ENCODE peak calls at places on chromosomes 12 and 14, in six cellular contexts. Z is CD8-positive, alpha-beta T cell; H is GM23338; J is lower lobe of right lung; A is foreskin fibroblast; F is AG10803. P is an unnamed sample.

GRCh38 chr12:116697305-116698130 is 40.4 kb downstream of the SPRING1 start:
- DNase-seq in Z (no peak), F (no peak), J (no peak), A (peak), H (peak), P (no peak)

GRCh38 chr12:68007466-68007865 is 18.2 kb downstream of the IFNG-AS1 start:
- DNase-seq in A (peak), H (no peak), Z (no peak), J (no peak), F (peak), P (no peak)

GRCh38 chr12:105167346-105167745 is 59.8 kb downstream of the WASHC4 start:
- DNase-seq in A (peak), Z (no peak), H (no peak), J (no peak), F (peak), P (no peak)

GRCh38 chr12:43345023-43345422 is 207.0 kb downstream of the ADAMTS20 start:
- DNase-seq in H (no peak), Z (no peak), F (no peak), J (no peak), A (no peak), P (no peak)

GRCh38 chr12:14327717-14328116 is 37.8 kb upstream of the ATF7IP start:
- DNase-seq in F (peak), Z (no peak), J (no peak), A (peak), H (no peak), P (no peak)

GRCh38 chr12:16187684-16188083 is 89.8 kb downstream of the SLC15A5 start:
- DNase-seq in A (no peak), J (no peak), F (no peak), H (peak), Z (no peak), P (no peak)

GRCh38 chr12:27595231-27595642 is 71.2 kb downstream of the PPFIBP1 start:
- DNase-seq in J (no peak), Z (no peak), F (peak), A (peak), H (peak), P (peak)

GRCh38 chr12:62800707-62801400 is 134.1 kb downstream of the PPM1H start:
- DNase-seq in A (peak), Z (no peak), J (no peak), H (no peak), F (peak), P (no peak)

GRCh38 chr12:125214289-125214688 is 149.1 kb downstream of the AACS start:
- DNase-seq in F (no peak), J (no peak), A (no peak), H (no peak), Z (no peak), P (no peak)

GRCh38 chr14:82398313-82398712 is 864.7 kb upstream of the SEL1L start:
- DNase-seq in J (no peak), Z (no peak), A (no peak), H (no peak), F (no peak), P (no peak)

GRCh38 chr14:90603336-90603735 is 206.5 kb downstream of the CALM1 start:
- DNase-seq in J (no peak), A (no peak), Z (no peak), F (no peak), H (no peak), P (no peak)

GRCh38 chr12:54588110-54588831 is at the start of gene PPP1R1A:
- DNase-seq in H (peak), F (no peak), A (peak), Z (no peak), J (no peak), P (no peak)

GRCh38 chr12:127230843-127231260 is 1036.1 kb upstream of the TMEM132C start:
- DNase-seq in J (no peak), H (no peak), F (peak), A (peak), Z (no peak), P (peak)

GRCh38 chr12:53224268-53224896 is 7.6 kb downstream of the RARG start:
- DNase-seq in A (peak), H (peak), F (no peak), J (peak), Z (no peak), P (no peak)

GRCh38 chr12:63163542-63163941 is 12.5 kb upstream of the AVPR1A start:
- DNase-seq in F (no peak), A (peak), Z (no peak), J (no peak), H (no peak), P (no peak)

GRCh38 chr12:56487448-56488040 is 417 bp downstream of the GLS2 start:
- DNase-seq in Z (no peak), H (peak), J (peak), F (no peak), A (peak), P (no peak)

GRCh38 chr12:127550271-127550670 is 716.7 kb upstream of the TMEM132C start:
- DNase-seq in A (peak), H (no peak), Z (no peak), F (peak), J (no peak), P (peak)

GRCh38 chr12:56687225-56688128 is 607 bp downstream of the PTGES3 start:
- DNase-seq in J (peak), F (peak), Z (peak), A (peak), H (no peak), P (peak)

GRCh38 chr12:41190360-41190759 is 2.2 kb downstream of the PDZRN4 start:
- DNase-seq in A (peak), H (peak), J (no peak), F (no peak), Z (no peak), P (peak)
- TF ChIP-seq CTCF in A (peak), H (peak), J (peak), F (no peak), Z (no peak), P (peak)

GRCh38 chr12:4312251-4312650 is 8.8 kb upstream of the TIGAR start:
- DNase-seq in J (no peak), F (no peak), A (no peak), Z (no peak), H (no peak), P (no peak)

GRCh38 chr12:4307593-4308333 is 13.2 kb upstream of the TIGAR start:
- DNase-seq in J (peak), A (peak), Z (no peak), F (peak), H (peak), P (peak)

GRCh38 chr12:4303750-4304149 is 17.3 kb upstream of the TIGAR start:
- DNase-seq in A (no peak), J (no peak), Z (no peak), H (no peak), F (no peak), P (no peak)

GRCh38 chr12:4302881-4303280 is 18.1 kb upstream of the TIGAR start:
- DNase-seq in J (no peak), F (no peak), A (no peak), Z (no peak), H (no peak), P (no peak)

GRCh38 chr12:4308334-4308960 is 12.6 kb upstream of the TIGAR start:
- DNase-seq in J (no peak), A (no peak), Z (no peak), H (peak), F (no peak), P (no peak)
- H3K4me3 ChIP-seq in J (no peak), A (no peak), Z (no peak), H (no peak), F (no peak), P (no peak)

GRCh38 chr12:123384318-123384993 is 524 bp downstream of the KMT5A start:
- DNase-seq in A (peak), J (no peak), F (no peak), H (peak), Z (no peak), P (no peak)

GRCh38 chr12:123382684-123383083 is 1.2 kb upstream of the KMT5A start:
- DNase-seq in A (no peak), F (no peak), Z (no peak), J (no peak), H (no peak), P (no peak)

GRCh38 chr12:123388218-123388947 is 4.5 kb downstream of the KMT5A start:
- DNase-seq in J (peak), A (peak), H (peak), Z (peak), F (peak), P (peak)

GRCh38 chr12:123387508-123388217 is 3.7 kb downstream of the KMT5A start:
- DNase-seq in A (no peak), J (no peak), Z (no peak), F (no peak), H (peak), P (no peak)

GRCh38 chr12:123384994-123385376 is 1.1 kb downstream of the KMT5A start:
- DNase-seq in J (no peak), Z (no peak), A (peak), H (peak), F (peak), P (peak)
- TF ChIP-seq CTCF in J (no peak), Z (no peak), A (no peak), H (no peak), F (peak), P (no peak)

DNA sequence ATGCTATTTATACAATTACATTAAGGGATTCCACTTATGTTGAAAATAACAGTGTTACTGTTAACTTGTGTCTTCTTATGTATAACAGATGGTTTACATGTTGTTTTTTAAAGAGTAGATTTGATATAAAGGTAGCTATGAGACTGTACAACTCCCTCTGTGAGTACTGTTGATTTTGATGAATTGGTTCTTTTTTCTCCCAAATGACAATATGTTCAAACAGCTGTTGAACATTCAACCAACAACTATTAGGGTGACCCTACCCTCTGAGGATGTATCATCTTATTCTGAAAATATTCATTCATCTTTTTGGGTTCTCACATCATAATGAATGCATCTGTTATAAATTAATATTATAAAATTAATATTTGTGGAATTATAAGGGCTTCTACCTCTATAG is 456.9 kb upstream of the MGAT4C start:
- DNase-seq in F (no peak), J (no peak), Z (no peak), H (no peak), A (peak), P (no peak)
- H3K4me3 ChIP-seq in F (no peak), J (no peak), Z (no peak), H (no peak), A (no peak), P (no peak)

DNA sequence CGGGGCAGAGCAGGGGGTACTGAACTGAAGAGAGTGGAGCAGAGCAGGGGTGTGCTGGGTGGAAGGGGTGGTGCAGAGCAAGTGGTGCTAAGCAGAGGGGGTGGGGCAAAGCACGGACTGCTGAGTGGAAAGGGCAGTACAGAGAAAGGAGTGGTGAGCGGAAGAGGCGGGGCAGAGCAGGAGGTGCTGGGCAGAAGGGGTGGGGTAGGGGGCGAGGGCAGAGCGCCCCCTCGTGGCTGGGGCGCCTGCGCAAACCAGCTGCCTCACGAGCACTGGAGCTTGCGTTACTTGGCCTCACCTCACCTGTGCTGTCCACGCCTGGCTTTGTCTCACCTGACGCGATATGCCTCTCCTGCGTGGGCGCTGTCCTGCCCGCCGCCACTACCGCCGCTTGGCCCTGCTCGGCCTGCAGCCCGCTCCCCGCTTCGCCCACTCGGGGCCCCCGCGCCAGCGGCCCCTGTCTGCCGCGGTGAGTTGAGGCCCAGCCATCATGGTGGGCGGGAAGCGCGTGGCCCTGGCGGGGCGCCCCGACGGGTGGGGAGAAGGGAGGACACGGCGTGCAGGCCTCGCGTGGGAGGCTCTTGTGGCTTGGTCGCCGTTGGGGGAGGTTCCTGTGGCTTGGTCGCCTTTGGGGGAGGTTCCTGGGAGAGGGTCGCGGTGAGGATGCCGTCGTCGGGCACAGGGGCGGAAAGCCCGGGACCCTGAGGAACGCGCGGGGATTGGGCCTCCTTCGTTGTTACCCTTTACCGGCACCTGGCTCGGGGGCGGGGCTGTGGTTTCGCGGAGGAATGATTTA is at the start of gene COX8C:
- DNase-seq in A (no peak), F (no peak), J (no peak), Z (no peak), H (peak), P (no peak)
- TF ChIP-seq CTCF in A (no peak), F (no peak), J (no peak), Z (no peak), H (peak), P (no peak)

GRCh38 chr14:55891692-55892091 is 226.5 kb upstream of the PELI2 start:
- DNase-seq in H (peak), Z (no peak), A (no peak), J (no peak), F (no peak), P (no peak)
- H3K4me3 ChIP-seq in H (no peak), Z (no peak), A (no peak), J (no peak), F (no peak), P (no peak)

DNA sequence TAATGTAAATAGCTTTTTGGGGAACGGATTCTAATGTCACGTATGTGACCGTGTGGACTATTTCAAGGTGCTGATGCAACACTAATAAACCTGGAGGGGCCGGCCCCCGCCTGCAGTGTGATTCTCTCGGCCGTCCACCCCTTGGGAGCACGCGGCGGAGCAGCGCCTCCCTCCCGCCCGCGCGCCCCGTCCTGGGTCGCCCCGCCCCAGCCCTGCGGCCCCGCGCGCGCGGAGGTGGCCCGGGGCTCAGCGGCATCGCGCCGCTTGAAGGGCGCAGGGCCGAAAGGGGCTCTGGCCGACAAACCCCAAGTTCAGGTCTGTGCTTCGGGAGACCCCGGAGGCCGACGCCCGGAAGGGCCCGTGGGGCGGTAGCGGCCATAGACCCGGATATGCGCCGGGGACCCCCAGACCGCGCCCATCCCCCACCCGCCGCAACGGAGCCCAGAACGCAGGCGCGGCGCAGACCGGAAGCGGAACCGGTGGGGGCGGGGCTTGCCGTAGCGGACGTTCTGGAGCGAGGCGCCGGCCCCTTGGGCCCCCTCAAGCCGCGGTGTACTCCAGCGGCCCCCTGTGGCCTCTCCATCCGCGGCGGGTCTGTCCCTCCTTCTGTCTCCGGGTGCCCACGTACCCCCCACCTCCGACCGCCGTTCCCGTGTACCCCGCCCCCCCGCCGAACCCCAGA is at the start of gene TEX22:
- DNase-seq in F (peak), Z (peak), J (peak), H (peak), A (peak), P (peak)
- TF ChIP-seq CTCF in F (no peak), Z (no peak), J (peak), H (no peak), A (no peak), P (peak)

GRCh38 chr12:4829161-4829792 is 80.4 kb upstream of the KCNA1 start:
- DNase-seq in Z (no peak), A (no peak), J (no peak), F (no peak), H (no peak), P (no peak)

GRCh38 chr12:4829793-4830162 is 79.9 kb upstream of the KCNA1 start:
- DNase-seq in J (no peak), H (no peak), Z (no peak), A (no peak), F (no peak), P (no peak)

GRCh38 chr12:4826909-4827308 is 82.8 kb upstream of the KCNA1 start:
- DNase-seq in F (no peak), A (no peak), J (no peak), Z (no peak), H (no peak), P (no peak)

GRCh38 chr12:4830568-4830967 is 79.1 kb upstream of the KCNA1 start:
- DNase-seq in J (no peak), F (no peak), Z (no peak), A (no peak), H (peak), P (no peak)

GRCh38 chr12:4828176-4828575 is 81.5 kb upstream of the KCNA1 start:
- DNase-seq in H (no peak), J (no peak), F (peak), Z (no peak), A (no peak), P (no peak)
- H3K4me3 ChIP-seq in H (no peak), J (no peak), F (no peak), Z (no peak), A (no peak), P (no peak)

GRCh38 chr12:42236017-42236416 is 2.0 kb downstream of the YAF2 start:
- DNase-seq in J (no peak), H (no peak), A (no peak), F (peak), Z (no peak), P (no peak)

GRCh38 chr12:42237853-42238239 is 202 bp downstream of the YAF2 start:
- DNase-seq in A (no peak), F (no peak), H (no peak), Z (no peak), J (peak), P (no peak)

GRCh38 chr12:42238240-42239140 is at the start of gene YAF2:
- DNase-seq in Z (peak), F (peak), A (peak), J (peak), H (peak), P (peak)

GRCh38 chr12:42235426-42235825 is 2.6 kb downstream of the YAF2 start:
- DNase-seq in F (no peak), J (no peak), H (no peak), Z (no peak), A (no peak), P (no peak)

GRCh38 chr12:42237052-42237852 is 796 bp downstream of the YAF2 start:
- DNase-seq in A (peak), F (peak), Z (peak), J (peak), H (peak), P (peak)
- TF ChIP-seq CTCF in A (peak), F (peak), Z (peak), J (peak), H (peak), P (peak)

GRCh38 chr12:110579889-110580253 is 3.2 kb downstream of the PPTC7 start:
- DNase-seq in F (no peak), A (no peak), H (no peak), J (no peak), Z (no peak), P (no peak)

GRCh38 chr12:110576504-110576903 is 6.6 kb downstream of the PPTC7 start:
- DNase-seq in F (no peak), A (no peak), Z (no peak), H (no peak), J (no peak), P (no peak)

GRCh38 chr12:110578522-110579238 is 4.4 kb downstream of the PPTC7 start:
- DNase-seq in H (no peak), Z (no peak), F (no peak), J (no peak), A (no peak), P (no peak)

GRCh38 chr12:110579239-110579888 is 3.8 kb downstream of the PPTC7 start:
- DNase-seq in H (no peak), A (no peak), F (no peak), J (no peak), Z (no peak), P (no peak)

GRCh38 chr12:110577717-110578521 is 5.2 kb downstream of the PPTC7 start:
- DNase-seq in F (peak), J (no peak), Z (peak), A (peak), H (no peak), P (peak)
- H3K4me3 ChIP-seq in F (peak), J (no peak), Z (peak), A (peak), H (no peak), P (no peak)